ENCODE peak calls at places on chromosomes 3 and 15, in nine cellular contexts. L is activated CD4-positive, alpha-beta T cell treated with anti-CD3 and anti-CD28 coated beads for 1 hour; P is activated gamma-delta T cell treated with Interleukin-2 at 50 U/mL for 16 hours; E is nephron progenitor cell; C is right atrium auricular region; D is NCI-H2029; G is putamen; K is GM06990; J is spleen. V is an unnamed sample.

GRCh38 chr3:114428173-114428606 is 134.4 kb downstream of the TIGIT start:
- DNase-seq in P (no peak), J (no peak), K (no peak), E (no peak), D (no peak), G (no peak), C (no peak), L (no peak), V (no peak)

GRCh38 chr3:81581966-81582599 is 179.4 kb downstream of the GBE1 start:
- DNase-seq in J (no peak), P (no peak), E (peak), L (no peak), D (no peak), K (peak), G (peak), C (no peak), V (no peak)

GRCh38 chr3:44554626-44555592 is at the start of gene ZKSCAN7:
- DNase-seq in L (peak), C (peak), P (peak), G (peak), E (peak), J (peak), D (peak), K (peak), V (peak)

GRCh38 chr3:98807011-98807410 is 43.9 kb downstream of the ST3GAL6 start:
- DNase-seq in L (no peak), C (no peak), K (no peak), J (no peak), P (no peak), G (no peak), E (no peak), D (no peak), V (no peak)

GRCh38 chr15:66747223-66747622 is 45.2 kb downstream of the SMAD6 start:
- DNase-seq in C (no peak), G (no peak), D (no peak), L (no peak), E (no peak), P (no peak), K (no peak), J (no peak), V (no peak)

GRCh38 chr3:81214626-81215025 is 546.8 kb downstream of the GBE1 start:
- DNase-seq in G (no peak), K (no peak), P (no peak), E (no peak), D (no peak), L (no peak), J (no peak), C (no peak), V (no peak)

GRCh38 chr3:38164136-38164965 is 986 bp upstream of the OXSR1 start:
- DNase-seq in L (no peak), C (no peak), G (no peak), E (no peak), J (peak), P (no peak), D (no peak), K (no peak), V (no peak)

GRCh38 chr15:64263567-64263966 is 92.4 kb downstream of the CSNK1G1 start:
- DNase-seq in D (no peak), C (no peak), P (no peak), E (no peak), L (no peak), G (no peak), K (no peak), J (no peak), V (no peak)

GRCh38 chr3:104388624-104389023 is 978.1 kb upstream of the ALCAM start:
- DNase-seq in C (no peak), L (no peak), K (no peak), J (no peak), E (no peak), D (peak), G (no peak), P (no peak), V (no peak)

GRCh38 chr15:48397841-48398240 is 66.6 kb downstream of the DUT start:
- DNase-seq in G (no peak), C (no peak), K (no peak), J (no peak), D (no peak), L (no peak), E (no peak), P (no peak), V (peak)

GRCh38 chr3:123080864-123081562 is 14.2 kb downstream of the PDIA5 start:
- DNase-seq in K (no peak), L (no peak), E (no peak), P (no peak), G (no peak), D (no peak), J (no peak), C (no peak), V (no peak)

GRCh38 chr3:178623666-178624255 is 87.5 kb downstream of the KCNMB2 start:
- DNase-seq in D (peak), K (no peak), G (no peak), L (no peak), P (no peak), E (no peak), C (no peak), J (no peak), V (no peak)

GRCh38 chr3:13050446-13050845 is 22.8 kb downstream of the IQSEC1 start:
- DNase-seq in G (no peak), P (no peak), E (no peak), C (no peak), J (no peak), K (no peak), L (no peak), D (no peak), V (no peak)

GRCh38 chr3:13040381-13041074 is 32.7 kb downstream of the IQSEC1 start:
- DNase-seq in D (no peak), G (no peak), C (no peak), K (peak), L (no peak), J (peak), P (peak), E (no peak), V (no peak)

GRCh38 chr15:59166601-59167265 is 39.9 kb upstream of the LDHAL6B start:
- DNase-seq in E (no peak), J (no peak), K (no peak), P (no peak), L (no peak), C (no peak), D (no peak), G (no peak), V (no peak)

GRCh38 chr3:156459434-156459833 is 95.5 kb downstream of the SSR3 start:
- DNase-seq in E (no peak), C (no peak), J (no peak), L (no peak), K (no peak), D (no peak), P (no peak), G (peak), V (peak)

GRCh38 chr3:66239513-66240135 is 18.8 kb downstream of the SLC25A26 start:
- DNase-seq in C (no peak), E (no peak), P (no peak), K (peak), D (no peak), L (no peak), J (no peak), G (no peak), V (no peak)

GRCh38 chr15:91940466-91941381 is 87.2 kb downstream of the SLCO3A1 start:
- DNase-seq in G (no peak), L (no peak), J (no peak), E (peak), P (no peak), D (no peak), K (no peak), C (no peak), V (no peak)

GRCh38 chr15:95853350-95853749 is 477.1 kb upstream of the NR2F2 start:
- DNase-seq in D (no peak), E (no peak), L (no peak), J (no peak), P (no peak), C (no peak), K (no peak), G (no peak), V (no peak)

GRCh38 chr3:127019449-127019848 is 36.5 kb downstream of the PLXNA1 start:
- DNase-seq in D (no peak), P (no peak), G (no peak), C (no peak), E (no peak), K (no peak), J (no peak), L (no peak), V (no peak)

V was measured in heart left ventricle.